ENCODE peak calls at places on chromosomes 12 and 14, in ten cellular contexts. C is HFFc6; L is body of pancreas; O is cardiac muscle cell; P is CD8-positive, alpha-beta T cell; N is progenitor cell of endocrine pancreas; U is tibial artery; Y is ovary; F is mesothelial cell of epicardium; K is nephron progenitor cell. V is an unnamed sample.

GRCh38 chr14:51444381-51445000 is 204.4 kb downstream of the TMX1 start:
- DNase-seq in C (no peak), L (no peak), O (no peak), P (no peak), N (no peak), U (no peak), Y (no peak), F (no peak), K (no peak), V (no peak)

GRCh38 chr14:89466460-89466859 is 49.4 kb upstream of the FOXN3 start:
- DNase-seq in C (no peak), L (no peak), O (no peak), P (peak), N (no peak), U (no peak), Y (no peak), F (no peak), K (no peak), V (no peak)

GRCh38 chr12:33794954-33795353 is 227.3 kb upstream of the ALG10 start:
- DNase-seq in C (no peak), L (no peak), O (no peak), P (no peak), N (no peak), U (no peak), Y (no peak), F (no peak), K (no peak), V (no peak)

GRCh38 chr14:100633406-100633805 is 46.2 kb upstream of the BEGAIN start:
- DNase-seq in C (no peak), L (no peak), O (no peak), P (no peak), N (no peak), U (no peak), Y (no peak), F (no peak), K (no peak), V (no peak)

GRCh38 chr14:50971122-50971781 is 27.0 kb upstream of the PYGL start:
- DNase-seq in C (no peak), L (no peak), O (no peak), P (no peak), N (no peak), U (no peak), Y (no peak), F (no peak), K (no peak), V (no peak)

GRCh38 chr12:109759076-109759420 is 45.4 kb downstream of the FAM222A start:
- DNase-seq in C (no peak), L (peak), O (no peak), P (peak), N (no peak), U (no peak), Y (peak), F (no peak), K (no peak), V (no peak)

GRCh38 chr12:52455818-52456217 is 3.9 kb upstream of the KRT6B start:
- DNase-seq in C (no peak), L (no peak), O (peak), P (no peak), N (no peak), U (no peak), Y (no peak), F (no peak), K (no peak), V (no peak)

GRCh38 chr14:88479574-88479987 is 75.2 kb downstream of the PTPN21 start:
- DNase-seq in C (no peak), L (no peak), O (no peak), P (no peak), N (no peak), U (no peak), Y (no peak), F (no peak), K (no peak), V (no peak)

GRCh38 chr14:89255852-89256251 is 161.2 kb downstream of the FOXN3 start:
- DNase-seq in C (no peak), L (no peak), O (no peak), P (no peak), N (no peak), U (no peak), Y (no peak), F (no peak), K (no peak), V (no peak)

GRCh38 chr14:73748858-73749357 is 34.7 kb upstream of the PNMA1 start:
- DNase-seq in C (no peak), L (no peak), O (no peak), P (no peak), N (no peak), U (no peak), Y (no peak), F (no peak), K (no peak), V (no peak)

GRCh38 chr14:63893701-63894458 is 41.1 kb downstream of the SYNE2 start:
- DNase-seq in C (peak), L (peak), O (peak), P (no peak), N (no peak), U (peak), Y (peak), F (no peak), K (no peak), V (no peak)

GRCh38 chr12:64864319-64864718 is 39.9 kb downstream of the TBC1D30 start:
- DNase-seq in C (no peak), L (no peak), O (no peak), P (no peak), N (no peak), U (no peak), Y (no peak), F (no peak), K (no peak), V (no peak)

GRCh38 chr12:124332068-124332672 is 37.3 kb downstream of the RFLNA start:
- DNase-seq in C (no peak), L (no peak), O (no peak), P (no peak), N (no peak), U (no peak), Y (no peak), F (no peak), K (no peak), V (no peak)

GRCh38 chr14:73760598-73761586 is 46.7 kb upstream of the PNMA1 start:
- DNase-seq in C (no peak), L (no peak), O (no peak), P (no peak), N (no peak), U (no peak), Y (no peak), F (no peak), K (no peak), V (no peak)

GRCh38 chr14:69643430-69644200 is 32.2 kb downstream of the SUSD6 start:
- DNase-seq in C (peak), L (peak), O (no peak), P (peak), N (no peak), U (no peak), Y (peak), F (no peak), K (no peak), V (no peak)

GRCh38 chr14:104106471-104106991 is 21.0 kb downstream of the ASPG start:
- DNase-seq in C (no peak), L (peak), O (no peak), P (no peak), N (no peak), U (no peak), Y (no peak), F (peak), K (peak), V (no peak)

GRCh38 chr14:38521591-38521990 is 265.7 kb upstream of the CLEC14A start:
- DNase-seq in C (no peak), L (no peak), O (no peak), P (no peak), N (no peak), U (no peak), Y (no peak), F (no peak), K (no peak), V (no peak)

GRCh38 chr14:60153996-60154395 is 11.2 kb downstream of the DHRS7 start:
- DNase-seq in C (no peak), L (no peak), O (no peak), P (no peak), N (no peak), U (no peak), Y (no peak), F (no peak), K (no peak), V (no peak)

GRCh38 chr12:49809369-49810158 is 18.6 kb downstream of the NCKAP5L start:
- DNase-seq in C (no peak), L (no peak), O (no peak), P (no peak), N (no peak), U (peak), Y (no peak), F (no peak), K (no peak), V (peak)

GRCh38 chr12:118355838-118356237 is 16.9 kb downstream of the TAOK3 start:
- DNase-seq in C (no peak), L (no peak), O (no peak), P (no peak), N (no peak), U (no peak), Y (no peak), F (no peak), K (no peak), V (no peak)

GRCh38 chr12:118358607-118359540 is 13.8 kb downstream of the TAOK3 start:
- DNase-seq in C (no peak), L (no peak), O (no peak), P (no peak), N (no peak), U (no peak), Y (no peak), F (no peak), K (no peak), V (no peak)

GRCh38 chr12:118356809-118357326 is 15.8 kb downstream of the TAOK3 start:
- DNase-seq in C (peak), L (no peak), O (peak), P (no peak), N (no peak), U (no peak), Y (no peak), F (no peak), K (no peak), V (no peak)

GRCh38 chr12:118358008-118358359 is 14.7 kb downstream of the TAOK3 start:
- DNase-seq in C (no peak), L (no peak), O (no peak), P (no peak), N (no peak), U (no peak), Y (no peak), F (no peak), K (no peak), V (no peak)

DNA sequence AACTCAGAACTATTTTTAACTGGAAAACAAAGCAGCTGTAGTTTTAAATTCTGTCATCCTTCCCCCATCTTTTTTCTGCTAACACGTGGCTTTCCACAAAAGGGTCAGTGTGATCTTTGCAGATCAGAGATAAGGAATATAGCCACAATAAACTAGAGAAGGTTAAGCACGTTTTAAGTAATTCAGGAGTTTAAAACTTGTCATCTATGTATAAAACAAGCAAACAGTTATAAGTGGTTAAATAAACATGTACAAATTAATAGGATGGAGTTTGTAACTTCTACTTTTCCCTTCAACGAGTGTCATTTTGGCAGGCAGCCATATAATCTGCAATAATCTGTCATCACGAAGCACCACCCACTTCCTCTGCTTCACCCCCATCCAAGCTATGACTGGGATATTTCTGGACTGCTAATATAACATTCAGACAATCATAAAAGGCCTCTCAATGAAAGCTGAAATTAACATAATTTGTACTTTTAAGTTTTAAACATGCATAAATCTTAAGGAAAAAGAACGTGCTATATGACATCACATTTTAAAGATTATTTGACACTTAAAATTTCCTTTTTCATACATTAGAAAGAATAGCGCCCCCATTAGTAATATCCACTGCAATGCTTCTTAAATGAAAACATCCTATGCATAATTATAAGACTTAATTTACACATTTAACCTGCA is 15.2 kb downstream of the TAOK3 start:
- DNase-seq in C (peak), L (peak), O (peak), P (peak), N (no peak), U (peak), Y (no peak), F (no peak), K (no peak), V (no peak)
- TF ChIP-seq CTCF in C (peak), L (no peak), O (no peak), P (peak), N (no peak), U (no peak), Y (no peak), F (peak), K (no peak), V (peak)

GRCh38 chr12:116293687-116294463 is 16.4 kb upstream of the MED13L start:
- DNase-seq in C (no peak), L (no peak), O (no peak), P (no peak), N (no peak), U (no peak), Y (no peak), F (no peak), K (no peak), V (no peak)

GRCh38 chr12:116297224-116297834 is 19.8 kb upstream of the MED13L start:
- DNase-seq in C (no peak), L (no peak), O (no peak), P (no peak), N (no peak), U (no peak), Y (no peak), F (no peak), K (no peak), V (no peak)

GRCh38 chr12:116294464-116295002 is 17.0 kb upstream of the MED13L start:
- DNase-seq in C (no peak), L (no peak), O (no peak), P (no peak), N (no peak), U (no peak), Y (no peak), F (no peak), K (no peak), V (no peak)

GRCh38 chr12:116298578-116298977 is 21.1 kb upstream of the MED13L start:
- DNase-seq in C (no peak), L (no peak), O (no peak), P (no peak), N (no peak), U (no peak), Y (no peak), F (no peak), K (no peak), V (no peak)

GRCh38 chr12:116295327-116296263 is 18.1 kb upstream of the MED13L start:
- DNase-seq in C (peak), L (no peak), O (peak), P (no peak), N (no peak), U (no peak), Y (no peak), F (no peak), K (no peak), V (no peak)
- TF ChIP-seq CTCF in C (no peak), L (no peak), O (no peak), P (no peak), N (no peak), U (no peak), Y (no peak), F (no peak), K (no peak), V (no peak)

GRCh38 chr14:99318091-99318958 is 46.3 kb upstream of the BCL11B start:
- DNase-seq in C (no peak), L (no peak), O (no peak), P (no peak), N (no peak), U (no peak), Y (no peak), F (no peak), K (peak), V (no peak)
- TF ChIP-seq CTCF in C (no peak), L (no peak), O (no peak), P (no peak), N (no peak), U (no peak), Y (no peak), F (no peak), K (no peak), V (no peak)

GRCh38 chr12:60980558-60980957 is 1279.6 kb upstream of the USP15 start:
- DNase-seq in C (no peak), L (no peak), O (no peak), P (no peak), N (no peak), U (no peak), Y (no peak), F (no peak), K (no peak), V (no peak)

GRCh38 chr12:60981473-60981872 is 1278.7 kb upstream of the USP15 start:
- DNase-seq in C (no peak), L (no peak), O (no peak), P (no peak), N (no peak), U (no peak), Y (no peak), F (no peak), K (no peak), V (no peak)

DNA sequence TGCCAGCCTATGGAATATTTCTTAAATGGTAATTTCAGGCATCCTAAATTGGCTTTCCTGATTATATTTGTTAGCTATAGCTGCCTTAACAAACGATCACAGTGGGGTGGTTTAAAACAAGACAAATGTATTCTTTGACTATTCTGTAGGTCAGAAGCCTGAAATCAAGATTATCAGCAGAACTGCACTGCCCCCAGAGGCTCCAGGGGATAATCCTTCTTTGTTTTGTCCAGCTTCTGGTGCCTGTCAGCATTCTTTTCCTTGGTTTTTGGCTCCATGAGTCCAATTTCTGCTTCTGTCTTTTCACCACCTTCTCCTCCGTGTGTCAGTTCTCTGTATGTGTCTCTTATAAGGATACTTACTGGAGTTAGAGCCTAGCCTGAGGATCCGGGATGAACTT is 1282.2 kb upstream of the USP15 start:
- DNase-seq in C (no peak), L (no peak), O (no peak), P (no peak), N (no peak), U (no peak), Y (no peak), F (no peak), K (peak), V (no peak)
- TF ChIP-seq CTCF in C (no peak), L (no peak), O (no peak), P (no peak), N (peak), U (no peak), Y (no peak), F (no peak), K (peak), V (peak)

DNA sequence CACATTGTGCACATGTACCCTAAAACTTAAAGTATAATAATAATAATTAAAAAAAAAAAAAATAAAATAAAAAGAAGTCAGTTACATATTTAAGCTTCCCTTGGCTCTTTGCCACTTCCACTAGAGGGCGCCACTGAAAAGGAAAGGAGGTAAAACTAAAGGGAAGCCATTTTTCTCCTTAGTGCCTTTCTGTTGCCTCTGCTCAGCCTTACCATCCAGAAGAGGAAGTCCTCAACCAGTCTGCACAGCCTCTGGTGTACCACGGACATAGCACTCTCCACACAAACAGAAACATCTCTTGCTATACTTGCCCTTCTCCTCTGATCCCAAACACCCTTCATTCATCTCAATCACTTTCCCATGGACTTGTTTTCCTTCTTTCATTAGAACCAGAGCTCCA is 169.0 kb upstream of the EEA1 start:
- DNase-seq in C (peak), L (peak), O (peak), P (peak), N (no peak), U (peak), Y (peak), F (no peak), K (peak), V (peak)
- TF ChIP-seq CTCF in C (peak), L (no peak), O (peak), P (peak), N (peak), U (peak), Y (peak), F (peak), K (peak), V (peak)

DNA sequence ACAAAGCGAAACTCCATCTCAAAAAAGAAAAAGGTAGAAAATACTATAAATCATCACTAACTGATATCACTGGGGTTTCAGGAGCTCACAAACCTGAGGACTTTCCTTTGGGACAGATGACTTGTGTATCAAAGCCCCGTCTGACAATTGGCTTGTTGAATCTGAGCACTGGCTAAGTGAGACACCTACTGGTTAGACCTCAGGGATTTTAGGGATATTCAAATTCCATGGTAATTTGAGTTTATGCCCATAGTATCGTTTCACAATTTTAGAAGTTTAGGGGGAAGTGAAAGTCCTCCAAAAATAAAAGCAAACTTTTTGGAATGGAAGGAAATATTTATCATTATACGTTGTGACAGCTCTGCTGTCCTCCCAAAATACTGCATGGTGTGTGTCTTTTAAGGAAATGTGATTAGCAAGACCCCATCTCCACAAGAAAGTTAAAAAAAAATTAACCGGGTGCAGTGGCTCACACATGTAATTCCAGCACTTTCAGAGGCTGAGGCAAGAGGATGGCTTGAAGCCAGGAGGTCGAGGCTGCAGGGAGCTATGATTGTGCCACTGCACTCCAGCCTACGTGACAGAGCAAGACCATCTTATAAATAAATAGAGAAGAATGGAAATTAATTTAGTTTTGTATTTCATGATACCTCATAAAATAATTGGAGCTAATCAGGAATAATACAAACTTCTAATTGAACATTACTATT is 49.2 kb downstream of the FBXL14 start:
- DNase-seq in C (no peak), L (no peak), O (peak), P (no peak), N (no peak), U (peak), Y (no peak), F (no peak), K (no peak), V (no peak)
- TF ChIP-seq CTCF in C (peak), L (no peak), O (peak), P (no peak), N (no peak), U (peak), Y (no peak), F (no peak), K (no peak), V (peak)

DNA sequence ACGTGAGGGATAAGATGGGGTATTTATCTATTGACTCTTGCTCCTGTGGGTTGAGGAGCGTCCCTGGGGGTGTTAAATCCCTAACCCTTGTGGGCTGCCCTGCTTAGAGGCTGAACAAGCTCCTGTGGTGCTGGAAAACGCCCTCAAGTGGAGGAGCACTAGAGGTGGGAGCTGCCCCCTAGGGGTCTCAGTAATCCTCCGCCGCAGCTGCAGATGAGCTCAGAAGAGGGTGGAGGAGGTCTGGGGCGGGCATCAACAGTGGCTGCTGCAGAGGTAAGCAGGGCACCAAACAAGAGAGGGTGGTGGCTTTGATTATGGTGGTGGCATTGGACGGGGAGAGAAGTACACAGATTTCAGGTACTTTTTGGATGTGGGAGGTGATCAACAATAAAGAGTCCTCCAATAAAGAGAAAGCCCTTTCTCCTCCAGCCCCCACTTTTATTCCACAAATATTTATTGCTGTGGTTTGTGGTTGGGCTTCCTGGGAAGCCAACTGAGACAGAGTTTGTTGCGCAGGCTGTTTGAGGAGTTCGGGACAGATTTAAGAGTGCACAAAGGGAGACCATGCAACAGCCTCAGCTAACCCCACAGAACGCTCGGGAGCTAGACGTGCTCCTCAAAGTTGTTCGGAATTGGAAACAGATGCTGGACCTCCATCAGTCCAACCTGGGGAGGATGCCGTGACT is 179.9 kb downstream of the ADCK1 start:
- DNase-seq in C (no peak), L (no peak), O (no peak), P (no peak), N (no peak), U (no peak), Y (no peak), F (no peak), K (peak), V (no peak)
- TF ChIP-seq CTCF in C (no peak), L (no peak), O (no peak), P (no peak), N (peak), U (no peak), Y (no peak), F (no peak), K (peak), V (no peak)

V was measured in neural crest cell.